ENCODE peak calls at places on chromosomes 4 and X, in eight cellular contexts. One of them, this sample, is unnamed. For H3K27me3, the result is how much of the 10 kb centered on the place peaks cover.

GRCh38 chr4:16027114-16027513 is 56.7 kb downstream of the PROM1 start:
- DNase-seq in sigmoid colon: no peak
- DNase-seq in HepG2: no peak
- DNase-seq in H9: no peak
- DNase-seq in PC-3: peak
- DNase-seq in GM12878: no peak
- DNase-seq in psoas muscle: no peak
- DNase-seq in thoracic aorta: no peak
- DNase-seq in this sample: peak

GRCh38 chrX:7145454-7145853 is 2.1 kb upstream of the STS start:
- DNase-seq in GM12878: no peak
- DNase-seq in PC-3: no peak
- DNase-seq in H9: no peak
- DNase-seq in sigmoid colon: no peak
- DNase-seq in thoracic aorta: no peak
- DNase-seq in HepG2: no peak
- DNase-seq in psoas muscle: no peak
- DNase-seq in this sample: no peak

GRCh38 chr4:92847046-92847445 is 543.3 kb downstream of the GRID2 start:
- DNase-seq in PC-3: no peak
- DNase-seq in HepG2: no peak
- DNase-seq in thoracic aorta: no peak
- DNase-seq in sigmoid colon: no peak
- DNase-seq in GM12878: no peak
- DNase-seq in H9: no peak
- DNase-seq in psoas muscle: no peak
- DNase-seq in this sample: no peak

GRCh38 chr4:134807231-134807745 is 605.7 kb upstream of the PABPC4L start:
- DNase-seq in GM12878: no peak
- DNase-seq in psoas muscle: no peak
- DNase-seq in H9: no peak
- DNase-seq in PC-3: no peak
- DNase-seq in sigmoid colon: no peak
- DNase-seq in thoracic aorta: no peak
- DNase-seq in HepG2: no peak
- DNase-seq in this sample: no peak

GRCh38 chrX:107766470-107767140 is 9.0 kb downstream of the TSC22D3 start:
- DNase-seq in HepG2: no peak
- DNase-seq in sigmoid colon: peak
- DNase-seq in thoracic aorta: no peak
- DNase-seq in GM12878: no peak
- DNase-seq in H9: no peak
- DNase-seq in PC-3: peak
- DNase-seq in psoas muscle: peak
- DNase-seq in this sample: peak

GRCh38 chr4:82049294-82049693 is 324.5 kb downstream of the HNRNPD start:
- DNase-seq in psoas muscle: no peak
- DNase-seq in GM12878: no peak
- DNase-seq in HepG2: no peak
- DNase-seq in H9: no peak
- DNase-seq in sigmoid colon: no peak
- DNase-seq in PC-3: no peak
- DNase-seq in thoracic aorta: no peak
- DNase-seq in this sample: no peak

GRCh38 chr4:48667148-48667547 is 112.9 kb downstream of the FRYL start:
- DNase-seq in psoas muscle: no peak
- DNase-seq in PC-3: no peak
- DNase-seq in GM12878: no peak
- DNase-seq in H9: no peak
- DNase-seq in sigmoid colon: no peak
- DNase-seq in thoracic aorta: no peak
- DNase-seq in HepG2: no peak
- DNase-seq in this sample: no peak

GRCh38 chr4:7160439-7160838 is 31.9 kb upstream of the SORCS2 start:
- DNase-seq in sigmoid colon: peak
- DNase-seq in GM12878: no peak
- DNase-seq in HepG2: no peak
- DNase-seq in psoas muscle: no peak
- DNase-seq in thoracic aorta: no peak
- DNase-seq in PC-3: no peak
- DNase-seq in H9: peak
- DNase-seq in this sample: no peak

GRCh38 chr4:20095805-20096541 is 155.7 kb upstream of the SLIT2 start:
- DNase-seq in thoracic aorta: no peak
- DNase-seq in GM12878: no peak
- DNase-seq in H9: no peak
- DNase-seq in HepG2: no peak
- DNase-seq in psoas muscle: no peak
- DNase-seq in PC-3: peak
- DNase-seq in sigmoid colon: no peak
- DNase-seq in this sample: no peak

GRCh38 chr4:6996481-6996880 is 46.7 kb upstream of the TADA2B start:
- DNase-seq in sigmoid colon: no peak
- DNase-seq in psoas muscle: no peak
- DNase-seq in PC-3: no peak
- DNase-seq in GM12878: no peak
- DNase-seq in thoracic aorta: no peak
- DNase-seq in H9: no peak
- DNase-seq in HepG2: no peak
- DNase-seq in this sample: no peak

GRCh38 chrX:119618439-119618838 is 12.2 kb upstream of the NKRF start:
- DNase-seq in HepG2: no peak
- DNase-seq in sigmoid colon: no peak
- DNase-seq in thoracic aorta: no peak
- DNase-seq in H9: no peak
- DNase-seq in psoas muscle: no peak
- DNase-seq in PC-3: no peak
- DNase-seq in GM12878: no peak
- DNase-seq in this sample: no peak

GRCh38 chrX:144612076-144612475 is 635.2 kb upstream of the SPANXN1 start:
- DNase-seq in HepG2: no peak
- DNase-seq in PC-3: peak
- DNase-seq in sigmoid colon: no peak
- DNase-seq in H9: no peak
- DNase-seq in GM12878: no peak
- DNase-seq in psoas muscle: no peak
- DNase-seq in thoracic aorta: no peak
- DNase-seq in this sample: no peak

GRCh38 chr4:25916870-25917269 is 2.9 kb downstream of the SMIM20 start:
- DNase-seq in psoas muscle: no peak
- DNase-seq in H9: no peak
- DNase-seq in HepG2: no peak
- DNase-seq in GM12878: no peak
- DNase-seq in thoracic aorta: no peak
- DNase-seq in PC-3: no peak
- DNase-seq in sigmoid colon: no peak
- DNase-seq in this sample: no peak

GRCh38 chrX:137195991-137196390 is 162.2 kb upstream of the GPR101 start:
- DNase-seq in thoracic aorta: no peak
- DNase-seq in sigmoid colon: no peak
- DNase-seq in H9: no peak
- DNase-seq in psoas muscle: no peak
- DNase-seq in GM12878: no peak
- DNase-seq in HepG2: no peak
- DNase-seq in PC-3: peak
- DNase-seq in this sample: no peak

GRCh38 chr4:3767569-3768288 is 1.5 kb downstream of the ADRA2C start:
- DNase-seq in thoracic aorta: no peak
- DNase-seq in GM12878: no peak
- DNase-seq in H9: peak
- DNase-seq in sigmoid colon: no peak
- DNase-seq in psoas muscle: no peak
- DNase-seq in HepG2: no peak
- DNase-seq in PC-3: no peak
- DNase-seq in this sample: no peak
- TF ChIP-seq CTCF in thoracic aorta: no peak
- TF ChIP-seq CTCF in GM12878: no peak
- TF ChIP-seq CTCF in H9: peak
- TF ChIP-seq CTCF in sigmoid colon: no peak
- TF ChIP-seq CTCF in psoas muscle: no peak
- TF ChIP-seq CTCF in HepG2: no peak
- TF ChIP-seq CTCF in PC-3: no peak
- TF ChIP-seq CTCF in this sample: peak

DNA sequence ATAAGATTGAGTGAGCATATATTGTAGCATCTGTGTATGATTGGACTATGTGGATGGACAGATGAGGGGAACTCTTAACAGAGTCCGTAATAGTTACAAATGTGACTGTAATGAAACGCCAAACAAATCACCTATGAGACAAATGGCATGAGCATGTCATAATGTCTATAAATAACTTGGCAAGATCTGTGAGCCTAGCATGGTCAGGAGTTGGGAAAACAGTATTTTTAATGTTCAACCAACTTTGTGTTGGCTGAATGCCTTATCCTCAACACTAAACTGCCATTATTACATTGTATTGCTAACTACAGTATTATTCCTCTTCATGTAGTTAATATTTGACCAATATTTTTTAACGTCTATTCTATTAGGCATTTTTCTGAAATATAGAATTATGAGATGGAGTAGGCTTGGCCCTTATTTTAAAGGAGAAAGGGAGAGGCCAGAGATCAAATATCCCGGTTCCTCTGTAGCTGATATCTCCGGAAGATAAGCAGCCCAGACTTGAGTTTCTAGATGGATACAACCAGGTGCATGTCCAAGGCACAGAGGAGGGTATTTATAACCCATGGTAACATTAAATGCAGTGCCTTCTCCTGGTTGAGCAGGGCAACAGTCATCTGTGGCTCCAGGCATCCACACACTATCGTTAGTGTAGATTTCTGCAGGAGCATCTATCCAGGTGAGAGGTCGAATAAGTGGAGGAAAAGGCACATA is 32.7 kb downstream of the PF4 start:
- DNase-seq in PC-3: no peak
- DNase-seq in GM12878: no peak
- DNase-seq in H9: no peak
- DNase-seq in HepG2: no peak
- DNase-seq in thoracic aorta: no peak
- DNase-seq in psoas muscle: no peak
- DNase-seq in sigmoid colon: no peak
- DNase-seq in this sample: no peak
- H3K27me3 ChIP-seq in PC-3: under half
- H3K27me3 ChIP-seq in GM12878: under half
- H3K27me3 ChIP-seq in H9: under half
- H3K27me3 ChIP-seq in HepG2: under half
- H3K27me3 ChIP-seq in thoracic aorta: under half
- H3K27me3 ChIP-seq in psoas muscle: under half
- H3K27me3 ChIP-seq in sigmoid colon: under half
- H3K27me3 ChIP-seq in this sample: under half

DNA sequence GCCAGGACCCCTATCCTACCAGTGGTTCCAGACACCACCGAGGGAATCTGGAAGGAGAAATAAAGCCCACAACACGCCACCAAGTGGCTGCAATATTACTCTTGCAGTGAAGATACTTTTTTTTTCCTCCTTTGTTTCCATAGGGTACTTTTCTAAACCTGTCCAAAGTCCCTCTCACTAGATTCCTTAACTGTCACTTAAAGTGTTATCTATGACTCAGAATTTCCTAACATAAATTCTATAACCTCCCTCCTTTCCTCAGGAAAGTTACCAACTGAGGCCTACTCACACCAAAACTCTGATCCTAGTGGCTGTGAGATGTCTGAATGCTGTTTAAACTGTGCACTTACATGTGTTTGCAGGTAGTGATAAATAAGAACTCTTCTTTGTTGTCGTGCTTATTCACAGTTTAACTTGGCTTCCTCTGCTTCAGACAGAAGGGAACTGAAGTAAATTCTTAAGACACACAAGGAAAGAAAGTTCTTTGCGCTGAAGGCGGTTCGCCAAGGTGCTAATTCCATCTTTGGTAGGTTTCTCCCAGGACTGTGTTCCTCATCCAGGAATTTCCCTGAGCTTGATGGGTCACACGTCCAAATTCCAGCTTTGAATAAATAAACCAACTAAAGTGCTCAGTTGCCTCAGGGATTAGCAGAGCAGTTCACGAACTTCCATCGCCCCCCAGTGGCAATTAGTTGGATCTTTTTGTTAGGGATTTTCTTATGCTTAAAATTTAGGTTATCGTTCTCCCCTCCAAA is 10.7 kb upstream of the HCCS start:
- DNase-seq in GM12878: no peak
- DNase-seq in sigmoid colon: peak
- DNase-seq in H9: peak
- DNase-seq in thoracic aorta: no peak
- DNase-seq in psoas muscle: no peak
- DNase-seq in PC-3: peak
- DNase-seq in HepG2: peak
- DNase-seq in this sample: no peak
- TF ChIP-seq CTCF in GM12878: peak
- TF ChIP-seq CTCF in sigmoid colon: peak
- TF ChIP-seq CTCF in H9: peak
- TF ChIP-seq CTCF in thoracic aorta: peak
- TF ChIP-seq CTCF in psoas muscle: peak
- TF ChIP-seq CTCF in PC-3: peak
- TF ChIP-seq CTCF in HepG2: peak
- TF ChIP-seq CTCF in this sample: peak

GRCh38 chr4:184313058-184313709 is 95.5 kb upstream of the ENPP6 start:
- DNase-seq in GM12878: no peak
- DNase-seq in H9: peak
- DNase-seq in thoracic aorta: no peak
- DNase-seq in psoas muscle: no peak
- DNase-seq in PC-3: no peak
- DNase-seq in HepG2: no peak
- DNase-seq in sigmoid colon: no peak
- DNase-seq in this sample: no peak

GRCh38 chr4:184309241-184310170 is 91.8 kb upstream of the ENPP6 start:
- DNase-seq in thoracic aorta: no peak
- DNase-seq in sigmoid colon: no peak
- DNase-seq in psoas muscle: no peak
- DNase-seq in GM12878: no peak
- DNase-seq in PC-3: no peak
- DNase-seq in HepG2: no peak
- DNase-seq in H9: no peak
- DNase-seq in this sample: no peak

GRCh38 chr4:184310881-184311709 is 93.4 kb upstream of the ENPP6 start:
- DNase-seq in thoracic aorta: no peak
- DNase-seq in PC-3: no peak
- DNase-seq in sigmoid colon: no peak
- DNase-seq in psoas muscle: peak
- DNase-seq in HepG2: peak
- DNase-seq in H9: peak
- DNase-seq in GM12878: no peak
- DNase-seq in this sample: no peak

GRCh38 chr4:184312126-184312525 is 94.5 kb upstream of the ENPP6 start:
- DNase-seq in psoas muscle: no peak
- DNase-seq in thoracic aorta: no peak
- DNase-seq in GM12878: no peak
- DNase-seq in sigmoid colon: no peak
- DNase-seq in H9: no peak
- DNase-seq in PC-3: no peak
- DNase-seq in HepG2: no peak
- DNase-seq in this sample: no peak

DNA sequence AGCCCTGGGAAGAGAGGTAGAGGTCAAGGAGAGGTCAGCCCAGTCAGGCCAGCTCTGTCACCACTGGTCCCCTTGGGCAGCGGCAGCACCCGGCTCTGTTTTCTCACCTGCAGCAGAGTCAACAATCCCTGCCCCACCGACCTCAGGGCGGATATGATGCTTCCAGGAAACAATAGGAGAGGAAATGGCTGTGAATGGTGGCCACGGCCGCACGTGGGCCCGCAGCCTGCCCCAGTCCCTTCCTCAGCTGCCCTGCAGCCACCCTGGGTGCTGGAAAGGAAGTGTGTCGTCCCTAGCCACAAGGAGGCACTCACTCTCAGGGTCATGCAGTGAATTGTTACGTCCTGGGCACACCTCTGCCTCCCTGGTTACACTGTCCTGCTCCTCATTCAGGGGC is 92.5 kb upstream of the ENPP6 start:
- DNase-seq in thoracic aorta: no peak
- DNase-seq in GM12878: no peak
- DNase-seq in sigmoid colon: no peak
- DNase-seq in PC-3: peak
- DNase-seq in psoas muscle: peak
- DNase-seq in HepG2: no peak
- DNase-seq in H9: peak
- DNase-seq in this sample: no peak
- H3K27me3 ChIP-seq in thoracic aorta: under half
- H3K27me3 ChIP-seq in GM12878: under half
- H3K27me3 ChIP-seq in sigmoid colon: under half
- H3K27me3 ChIP-seq in PC-3: under half
- H3K27me3 ChIP-seq in psoas muscle: under half
- H3K27me3 ChIP-seq in HepG2: under half
- H3K27me3 ChIP-seq in H9: under half
- H3K27me3 ChIP-seq in this sample: under half

This sample was measured in foreskin keratinocyte.